ENCODE peak calls at places on chromosomes 1 and 21, in five cellular contexts. One of them, this sample, is unnamed.

GRCh38 chr1:68703921-68704354 is 207.1 kb upstream of the DEPDC1 start:
- DNase-seq in K562: no peak
- DNase-seq in SK-N-SH: no peak
- DNase-seq in HepG2: no peak
- DNase-seq in GM12878: no peak
- DNase-seq in this sample: no peak

GRCh38 chr1:47548188-47548587 is 110.3 kb downstream of the FOXD2 start:
- DNase-seq in K562: no peak
- DNase-seq in SK-N-SH: no peak
- DNase-seq in HepG2: no peak
- DNase-seq in GM12878: no peak
- DNase-seq in this sample: no peak

GRCh38 chr1:110601332-110601731 is 4.8 kb downstream of the KCNA2 start:
- DNase-seq in K562: no peak
- DNase-seq in SK-N-SH: no peak
- DNase-seq in HepG2: no peak
- DNase-seq in GM12878: no peak
- DNase-seq in this sample: no peak

GRCh38 chr1:236426215-236426614 is 32.1 kb downstream of the EDARADD start:
- DNase-seq in K562: peak
- DNase-seq in SK-N-SH: no peak
- DNase-seq in HepG2: no peak
- DNase-seq in GM12878: no peak
- DNase-seq in this sample: no peak

GRCh38 chr21:40049031-40049958 is 182.1 kb downstream of the PCP4 start:
- DNase-seq in K562: no peak
- DNase-seq in SK-N-SH: no peak
- DNase-seq in HepG2: no peak
- DNase-seq in GM12878: no peak
- DNase-seq in this sample: peak

GRCh38 chr1:97930472-97930871 is 9.6 kb upstream of the DPYD start:
- DNase-seq in K562: no peak
- DNase-seq in SK-N-SH: no peak
- DNase-seq in HepG2: peak
- DNase-seq in GM12878: no peak
- DNase-seq in this sample: no peak

GRCh38 chr1:119647228-119647733 is 785 bp downstream of the ZNF697 start:
- DNase-seq in K562: no peak
- DNase-seq in SK-N-SH: peak
- DNase-seq in HepG2: no peak
- DNase-seq in GM12878: no peak
- DNase-seq in this sample: no peak

GRCh38 chr21:29441651-29442050 is 142.9 kb downstream of the BACH1 start:
- DNase-seq in K562: no peak
- DNase-seq in SK-N-SH: no peak
- DNase-seq in HepG2: no peak
- DNase-seq in GM12878: no peak
- DNase-seq in this sample: no peak

GRCh38 chr1:86155061-86155806 is 1.3 kb downstream of the COL24A1 start:
- DNase-seq in K562: peak
- DNase-seq in SK-N-SH: peak
- DNase-seq in HepG2: no peak
- DNase-seq in GM12878: no peak
- DNase-seq in this sample: no peak

GRCh38 chr1:39102537-39103320 is 76.6 kb downstream of the NDUFS5 start:
- DNase-seq in K562: peak
- DNase-seq in SK-N-SH: peak
- DNase-seq in HepG2: peak
- DNase-seq in GM12878: peak
- DNase-seq in this sample: peak

GRCh38 chr1:232207089-232207723 is 422.7 kb downstream of the SIPA1L2 start:
- DNase-seq in K562: no peak
- DNase-seq in SK-N-SH: no peak
- DNase-seq in HepG2: no peak
- DNase-seq in GM12878: no peak
- DNase-seq in this sample: peak

GRCh38 chr1:115771847-115772457 is 3.4 kb upstream of the CASQ2 start:
- DNase-seq in K562: peak
- DNase-seq in SK-N-SH: peak
- DNase-seq in HepG2: peak
- DNase-seq in GM12878: peak
- DNase-seq in this sample: peak
- TF ChIP-seq MXI1 in K562: no peak
- TF ChIP-seq MXI1 in SK-N-SH: no peak
- TF ChIP-seq MXI1 in HepG2: no peak
- TF ChIP-seq MXI1 in GM12878: no peak
- TF ChIP-seq MXI1 in this sample: no peak

DNA sequence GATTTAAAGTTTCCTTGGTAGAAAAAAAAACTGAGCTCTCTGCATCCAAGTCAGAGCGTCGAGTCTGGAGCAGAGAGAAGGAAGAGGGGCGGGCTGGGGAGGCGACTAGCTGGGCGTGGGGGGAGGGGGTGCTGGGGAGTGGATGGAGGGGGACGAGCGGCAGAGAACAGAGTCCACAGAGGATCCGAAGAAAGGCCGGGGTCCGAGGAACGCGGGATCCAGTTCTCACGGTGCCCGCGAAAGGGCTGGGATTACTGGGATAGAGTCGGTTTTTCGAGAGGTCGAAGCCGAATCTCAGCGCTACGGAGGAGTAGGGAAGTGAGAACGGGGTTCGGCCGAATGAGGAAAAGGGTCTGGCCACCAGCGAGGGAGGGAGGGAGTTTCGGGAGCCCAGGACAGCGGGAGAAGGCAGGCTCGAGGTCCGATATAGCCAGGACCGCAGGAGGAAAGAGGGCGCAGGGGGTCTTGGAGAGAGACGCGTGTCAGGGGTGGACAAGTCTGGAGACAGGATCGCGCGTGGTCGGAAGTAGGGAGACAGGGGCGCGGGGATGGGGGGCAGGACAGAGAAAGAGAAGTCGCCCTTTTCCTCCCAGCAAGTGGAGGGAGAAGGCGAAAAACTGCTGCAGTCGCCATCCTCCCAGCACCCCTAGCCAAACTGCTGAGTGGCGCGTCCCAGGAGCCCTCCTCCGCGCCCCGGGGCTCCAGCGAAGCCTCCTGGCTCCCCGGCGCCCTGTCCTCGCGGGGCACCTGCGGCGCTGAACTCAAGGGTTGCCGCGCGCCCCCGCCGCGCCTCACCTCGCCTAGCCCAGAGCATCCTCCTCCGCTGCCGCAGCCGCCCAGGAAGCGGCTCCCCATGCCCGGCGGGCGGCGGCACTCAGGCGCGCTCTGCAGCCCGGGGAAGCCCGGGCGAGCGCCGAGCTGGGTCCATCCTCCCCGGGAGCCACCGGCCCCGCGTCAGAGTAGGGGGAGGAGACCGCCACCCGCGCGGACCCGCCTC is at the start of gene DAB1:
- DNase-seq in K562: no peak
- DNase-seq in SK-N-SH: peak
- DNase-seq in HepG2: no peak
- DNase-seq in GM12878: no peak
- DNase-seq in this sample: peak
- TF ChIP-seq MXI1 in K562: no peak
- TF ChIP-seq MXI1 in SK-N-SH: no peak
- TF ChIP-seq MXI1 in HepG2: no peak
- TF ChIP-seq MXI1 in GM12878: no peak
- TF ChIP-seq MXI1 in this sample: no peak

DNA sequence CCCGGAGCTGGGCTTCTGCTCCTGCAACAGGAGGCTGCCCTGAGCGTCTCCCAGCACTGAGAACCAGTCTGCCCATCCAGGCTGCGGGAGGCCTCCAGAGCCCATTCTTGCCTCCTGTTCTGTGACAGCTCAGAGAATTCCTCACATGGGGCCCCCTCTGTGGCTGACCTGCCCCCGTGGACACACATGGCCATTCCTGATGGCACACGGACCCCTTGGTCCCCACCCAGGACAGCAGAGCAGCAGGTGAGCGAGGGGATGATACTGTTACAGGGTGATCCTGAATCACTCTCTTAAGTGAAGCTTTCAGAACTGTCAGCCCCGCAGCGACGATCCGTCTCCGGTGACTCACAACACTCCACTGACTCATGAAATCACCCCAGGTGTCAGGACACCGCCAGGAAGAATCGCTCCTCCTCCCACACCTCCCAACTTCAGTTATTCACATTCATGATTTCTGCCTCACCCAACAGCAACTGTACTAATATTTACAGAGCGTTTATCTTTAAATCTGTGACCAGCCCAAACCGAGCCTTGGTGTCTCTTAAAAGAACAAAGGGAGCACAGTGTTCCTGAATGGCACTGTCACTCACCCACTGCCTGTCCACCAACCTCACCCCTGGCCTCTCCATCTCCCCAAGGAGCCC is 22.5 kb downstream of the CHD5 start:
- DNase-seq in K562: peak
- DNase-seq in SK-N-SH: no peak
- DNase-seq in HepG2: peak
- DNase-seq in GM12878: no peak
- DNase-seq in this sample: peak
- TF ChIP-seq MXI1 in K562: no peak
- TF ChIP-seq MXI1 in SK-N-SH: no peak
- TF ChIP-seq MXI1 in HepG2: no peak
- TF ChIP-seq MXI1 in GM12878: no peak
- TF ChIP-seq MXI1 in this sample: no peak

GRCh38 chr1:246580497-246581047 is 14.3 kb downstream of the CNST start:
- DNase-seq in K562: no peak
- DNase-seq in SK-N-SH: no peak
- DNase-seq in HepG2: no peak
- DNase-seq in GM12878: no peak
- DNase-seq in this sample: no peak

GRCh38 chr1:246583056-246583440 is 16.8 kb downstream of the CNST start:
- DNase-seq in K562: no peak
- DNase-seq in SK-N-SH: no peak
- DNase-seq in HepG2: no peak
- DNase-seq in GM12878: no peak
- DNase-seq in this sample: no peak

GRCh38 chr1:246587032-246587431 is 20.8 kb downstream of the CNST start:
- DNase-seq in K562: no peak
- DNase-seq in SK-N-SH: no peak
- DNase-seq in HepG2: no peak
- DNase-seq in GM12878: no peak
- DNase-seq in this sample: no peak

GRCh38 chr1:246582301-246583055 is 16.2 kb downstream of the CNST start:
- DNase-seq in K562: peak
- DNase-seq in SK-N-SH: no peak
- DNase-seq in HepG2: peak
- DNase-seq in GM12878: no peak
- DNase-seq in this sample: no peak

DNA sequence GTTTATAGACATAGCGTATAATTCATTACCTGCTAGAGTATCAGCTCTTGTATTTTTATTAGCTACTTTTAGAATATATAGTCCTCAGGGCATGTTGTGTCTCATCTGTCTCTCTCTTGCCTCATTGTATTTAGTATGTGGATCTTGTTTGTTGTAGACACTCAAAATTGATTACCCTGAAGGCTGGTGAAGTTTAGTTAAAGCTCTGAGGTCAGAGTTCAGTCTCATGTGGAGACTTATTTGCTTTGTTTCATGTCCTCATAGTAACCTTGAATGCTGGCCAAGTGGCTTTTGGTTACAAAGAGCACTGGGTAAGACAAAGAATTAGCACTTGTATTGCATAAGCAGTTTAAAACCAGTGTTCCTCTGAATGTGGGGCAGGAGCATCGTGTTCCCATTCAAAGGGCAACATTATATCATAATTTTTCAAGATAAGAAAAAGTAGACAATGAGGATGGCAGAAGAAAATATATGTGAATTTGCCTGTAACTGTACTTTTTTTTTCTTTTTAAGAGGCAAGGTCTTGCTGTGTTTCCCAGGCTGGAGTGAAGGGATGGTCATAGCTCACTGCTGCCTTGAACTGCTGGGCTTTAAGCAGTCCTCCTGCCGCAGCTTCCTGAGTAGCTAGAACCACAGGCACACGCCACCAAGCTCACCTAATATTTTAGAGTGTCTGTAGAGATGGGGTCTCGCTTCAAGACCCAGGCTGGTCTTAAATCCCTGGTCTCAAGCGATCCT is 17.4 kb downstream of the CNST start:
- DNase-seq in K562: peak
- DNase-seq in SK-N-SH: no peak
- DNase-seq in HepG2: peak
- DNase-seq in GM12878: no peak
- DNase-seq in this sample: no peak
- TF ChIP-seq MXI1 in K562: no peak
- TF ChIP-seq MXI1 in SK-N-SH: no peak
- TF ChIP-seq MXI1 in HepG2: no peak
- TF ChIP-seq MXI1 in GM12878: no peak
- TF ChIP-seq MXI1 in this sample: no peak

DNA sequence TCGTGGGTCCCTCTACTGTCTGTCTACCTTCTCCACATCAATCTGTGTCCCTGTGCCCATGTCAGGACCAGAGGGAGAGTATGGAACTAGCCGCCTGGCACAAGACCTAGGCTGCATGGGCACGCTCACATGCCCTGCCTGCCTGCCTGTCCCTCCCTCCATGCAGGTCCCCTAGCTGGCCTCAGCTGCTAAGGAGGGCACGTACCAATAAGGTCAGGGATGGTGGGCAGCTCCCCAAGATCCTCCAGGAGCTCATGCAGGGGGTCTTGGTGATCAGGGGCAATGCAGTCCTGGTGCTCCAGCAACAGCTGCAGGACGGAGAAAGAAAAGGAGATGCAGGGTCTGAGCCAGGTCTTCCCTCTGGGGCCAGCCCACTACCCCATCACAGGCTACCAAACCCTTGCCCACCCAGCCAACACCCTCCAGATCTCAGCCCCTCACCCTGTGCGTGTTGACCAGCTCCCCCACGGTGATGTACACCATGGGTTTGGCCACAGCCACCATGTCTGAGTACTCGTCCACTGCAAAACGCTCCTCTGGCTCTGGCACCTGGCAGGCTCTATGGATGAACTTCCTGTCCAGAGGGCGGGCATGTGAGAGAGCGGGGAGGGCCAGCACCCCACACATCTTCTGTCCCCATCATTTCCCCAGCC is 33.1 kb upstream of the MEF2D start:
- DNase-seq in K562: no peak
- DNase-seq in SK-N-SH: no peak
- DNase-seq in HepG2: no peak
- DNase-seq in GM12878: no peak
- DNase-seq in this sample: no peak
- TF ChIP-seq MXI1 in K562: no peak
- TF ChIP-seq MXI1 in SK-N-SH: no peak
- TF ChIP-seq MXI1 in HepG2: no peak
- TF ChIP-seq MXI1 in GM12878: no peak
- TF ChIP-seq MXI1 in this sample: no peak

DNA sequence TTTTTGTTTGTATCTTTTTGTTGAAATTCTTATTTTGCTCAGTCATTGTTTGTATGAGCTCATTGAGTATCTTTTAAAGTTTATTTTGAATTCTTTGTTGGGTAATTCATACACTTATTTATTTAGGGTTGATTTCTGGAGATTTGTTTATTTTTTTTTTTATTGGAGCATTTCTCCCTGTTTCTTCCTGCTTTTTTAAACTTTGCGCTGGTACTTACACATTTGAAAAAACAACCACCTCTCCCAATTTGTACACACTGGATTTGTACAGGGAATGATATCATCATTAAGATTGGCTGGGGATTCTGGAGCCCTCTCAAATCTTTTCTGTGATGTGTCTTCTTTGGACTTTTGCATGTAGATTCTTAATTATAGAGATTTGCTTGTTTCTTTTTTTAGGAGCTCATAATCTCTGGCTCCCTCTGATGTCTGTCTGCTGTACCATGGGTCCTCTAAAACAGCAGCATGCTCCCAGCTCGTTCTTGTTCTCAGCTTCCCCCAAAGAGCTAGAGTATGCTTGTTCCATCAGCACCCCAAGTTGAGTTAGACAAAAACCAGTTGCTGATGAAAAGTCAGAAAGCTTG is 310.7 kb downstream of the DUSP10 start:
- DNase-seq in K562: no peak
- DNase-seq in SK-N-SH: no peak
- DNase-seq in HepG2: no peak
- DNase-seq in GM12878: no peak
- DNase-seq in this sample: peak
- TF ChIP-seq MXI1 in K562: no peak
- TF ChIP-seq MXI1 in SK-N-SH: no peak
- TF ChIP-seq MXI1 in HepG2: no peak
- TF ChIP-seq MXI1 in GM12878: no peak
- TF ChIP-seq MXI1 in this sample: no peak

This sample was measured in IMR-90.